ENCODE peak calls at places on chromosomes 2 and 18, in four cellular contexts. U is AG04450, D is tibial artery, X is A673. A is an unnamed sample.

GRCh38 chr2:211649331-211649730 is 889.3 kb downstream of the ERBB4 start:
- DNase-seq in U (no peak), D (no peak), X (no peak), A (no peak)

GRCh38 chr2:152176113-152176714 is 651 bp upstream of the STAM2 start:
- DNase-seq in U (no peak), D (no peak), X (no peak), A (peak)

GRCh38 chr2:38788306-38788705 is 10.3 kb downstream of the GEMIN6 start:
- DNase-seq in U (no peak), D (no peak), X (peak), A (no peak)

GRCh38 chr2:232484628-232485332 is 2.9 kb downstream of the ECEL1 start:
- DNase-seq in U (no peak), D (no peak), X (no peak), A (no peak)

GRCh38 chr2:237758165-237758564 is 40.4 kb upstream of the RBM44 start:
- DNase-seq in U (no peak), D (no peak), X (no peak), A (no peak)

GRCh38 chr18:25279133-25279532 is 72.8 kb downstream of the ZNF521 start:
- DNase-seq in U (peak), D (no peak), X (no peak), A (peak)

GRCh38 chr2:200713003-200713703 is 98.6 kb upstream of the BZW1 start:
- DNase-seq in U (peak), D (peak), X (peak), A (peak)

GRCh38 chr2:204234879-204235278 is 298.3 kb downstream of the ICOS start:
- DNase-seq in U (peak), D (no peak), X (peak), A (peak)

GRCh38 chr2:238099709-238100048 is 461 bp upstream of the ESPNL start:
- DNase-seq in U (no peak), D (no peak), X (no peak), A (no peak)

GRCh38 chr18:59631583-59632181 is 65.5 kb downstream of the CCBE1 start:
- DNase-seq in U (no peak), D (no peak), X (peak), A (no peak)

GRCh38 chr2:149861034-149861433 is 273.5 kb upstream of the MMADHC start:
- DNase-seq in U (no peak), D (no peak), X (no peak), A (no peak)

GRCh38 chr18:32175265-32175664 is 14.6 kb upstream of the MEP1B start:
- DNase-seq in U (no peak), D (no peak), X (no peak), A (no peak)

GRCh38 chr18:76432274-76432755 is 62.7 kb downstream of the ZNF516 start:
- DNase-seq in U (no peak), D (no peak), X (no peak), A (no peak)

GRCh38 chr18:55141318-55141717 is 182.1 kb upstream of the CCDC68 start:
- DNase-seq in U (no peak), D (no peak), X (no peak), A (peak)

GRCh38 chr2:150710916-150711315 is 223.4 kb upstream of the RND3 start:
- DNase-seq in U (no peak), D (no peak), X (no peak), A (no peak)

GRCh38 chr18:7452331-7452730 is 114.8 kb upstream of the PTPRM start:
- DNase-seq in U (no peak), D (peak), X (no peak), A (peak)

GRCh38 chr2:198383392-198383791 is 579.0 kb downstream of the PLCL1 start:
- DNase-seq in U (no peak), D (no peak), X (no peak), A (no peak)

GRCh38 chr2:81481994-81482368 is 1177.4 kb upstream of the LRRTM1 start:
- DNase-seq in U (no peak), D (no peak), X (no peak), A (no peak)

GRCh38 chr2:124520953-124521352 is 495.9 kb downstream of the CNTNAP5 start:
- DNase-seq in U (no peak), D (no peak), X (no peak), A (no peak)

GRCh38 chr18:26464128-26465011 is 84.0 kb downstream of the KCTD1 start:
- DNase-seq in U (no peak), D (no peak), X (no peak), A (no peak)

GRCh38 chr2:65789923-65790675 is 357.7 kb upstream of the SPRED2 start:
- DNase-seq in U (no peak), D (no peak), X (no peak), A (no peak)

GRCh38 chr2:18413794-18414396 is 146.6 kb downstream of the RDH14 start:
- DNase-seq in U (peak), D (peak), X (peak), A (peak)

GRCh38 chr2:152415811-152416210 is 80.8 kb downstream of the FMNL2 start:
- DNase-seq in U (no peak), D (no peak), X (no peak), A (no peak)

GRCh38 chr2:109260116-109260855 is 131.3 kb downstream of the SH3RF3 start:
- DNase-seq in U (no peak), D (peak), X (no peak), A (no peak)

GRCh38 chr2:233079473-233079877 is 19.3 kb downstream of the INPP5D start:
- DNase-seq in U (no peak), D (no peak), X (no peak), A (no peak)

GRCh38 chr18:76708727-76709353 is 113.5 kb upstream of the ZNF236 start:
- DNase-seq in U (no peak), D (no peak), X (no peak), A (no peak)

GRCh38 chr2:155310589-155310988 is 612.1 kb downstream of the KCNJ3 start:
- DNase-seq in U (no peak), D (no peak), X (peak), A (no peak)

GRCh38 chr18:21085579-21086161 is 25.9 kb downstream of the ROCK1 start:
- DNase-seq in U (no peak), D (no peak), X (no peak), A (no peak)

GRCh38 chr2:171958475-171958874 is 36.2 kb downstream of the HAT1 start:
- DNase-seq in U (peak), D (no peak), X (no peak), A (peak)

GRCh38 chr18:75162978-75163377 is 46.0 kb downstream of the PTGR3 start:
- DNase-seq in U (no peak), D (no peak), X (no peak), A (no peak)

GRCh38 chr2:36706021-36706328 is 9.5 kb downstream of the VIT start:
- DNase-seq in U (no peak), D (peak), X (no peak), A (no peak)

GRCh38 chr2:126639276-126639675 is 16.7 kb upstream of the GYPC start:
- DNase-seq in U (no peak), D (no peak), X (no peak), A (no peak)

GRCh38 chr18:44130365-44130942 is 550.2 kb upstream of the SETBP1 start:
- DNase-seq in U (no peak), D (no peak), X (peak), A (peak)

GRCh38 chr18:68962623-68963022 is 164.7 kb downstream of the CCDC102B start:
- DNase-seq in U (no peak), D (no peak), X (no peak), A (no peak)

GRCh38 chr2:68824831-68825230 is 46.4 kb downstream of the BMP10 start:
- DNase-seq in U (no peak), D (no peak), X (no peak), A (peak)

GRCh38 chr2:151632993-151633592 is 101.2 kb downstream of the NEB start:
- DNase-seq in U (no peak), D (no peak), X (peak), A (no peak)

GRCh38 chr18:58280159-58280540 is 236.1 kb downstream of the NEDD4L start:
- DNase-seq in U (no peak), D (no peak), X (no peak), A (no peak)

GRCh38 chr2:224034027-224034426 is 5.1 kb downstream of the SERPINE2 start:
- DNase-seq in U (no peak), D (no peak), X (no peak), A (no peak)
- H3K4me3 ChIP-seq in U (no peak), D (no peak), X (no peak), A (no peak)

GRCh38 chr18:9930299-9930884 is 16.6 kb downstream of the VAPA start:
- DNase-seq in U (no peak), D (no peak), X (no peak), A (no peak)

GRCh38 chr18:9931679-9932078 is 17.9 kb downstream of the VAPA start:
- DNase-seq in U (no peak), D (no peak), X (no peak), A (no peak)

GRCh38 chr18:9934274-9934673 is 20.5 kb downstream of the VAPA start:
- DNase-seq in U (no peak), D (no peak), X (no peak), A (no peak)

GRCh38 chr18:9931146-9931545 is 17.3 kb downstream of the VAPA start:
- DNase-seq in U (no peak), D (no peak), X (no peak), A (no peak)

GRCh38 chr18:9933865-9934264 is 20.0 kb downstream of the VAPA start:
- DNase-seq in U (no peak), D (no peak), X (no peak), A (no peak)
- H3K27ac ChIP-seq in U (no peak), D (no peak), X (peak), A (no peak)

GRCh38 chr2:20048488-20049443 is 2.7 kb downstream of the LAPTM4A start:
- DNase-seq in U (no peak), D (no peak), X (no peak), A (no peak)
- H3K4me3 ChIP-seq in U (peak), D (peak), X (peak), A (peak)

GRCh38 chr2:226079186-226079585 is 679.7 kb downstream of the NYAP2 start:
- DNase-seq in U (no peak), D (no peak), X (no peak), A (no peak)

GRCh38 chr2:226077841-226078240 is 678.3 kb downstream of the NYAP2 start:
- DNase-seq in U (no peak), D (no peak), X (no peak), A (no peak)

GRCh38 chr2:226078656-226079055 is 679.1 kb downstream of the NYAP2 start:
- DNase-seq in U (no peak), D (no peak), X (no peak), A (no peak)

GRCh38 chr2:226079677-226080076 is 680.2 kb downstream of the NYAP2 start:
- DNase-seq in U (peak), D (no peak), X (peak), A (peak)

DNA sequence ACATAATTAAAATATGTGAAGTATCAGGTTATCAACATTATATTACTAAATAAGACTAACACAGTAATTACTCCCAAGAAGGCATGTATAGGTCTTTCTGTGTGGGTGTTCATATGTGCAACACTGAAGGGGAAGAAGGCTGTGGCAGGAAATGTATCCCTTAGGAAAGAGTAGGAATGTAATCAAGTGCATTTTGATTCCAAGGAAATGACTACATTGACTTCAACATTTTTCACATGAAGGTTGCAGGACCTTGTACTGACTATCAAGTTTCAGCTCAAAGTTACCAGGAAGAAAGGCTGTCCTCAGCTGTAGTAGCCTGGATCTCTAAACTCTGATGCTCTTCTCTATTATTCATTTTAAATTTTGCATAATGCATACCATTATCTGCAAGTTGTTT is 680.8 kb downstream of the NYAP2 start:
- DNase-seq in U (peak), D (no peak), X (no peak), A (peak)
- H3K27ac ChIP-seq in U (peak), D (no peak), X (no peak), A (peak)

GRCh38 chr2:43102366-43103092 is 123.9 kb downstream of the ZFP36L2 start:
- DNase-seq in U (no peak), D (peak), X (no peak), A (no peak)
- H3K4me3 ChIP-seq in U (no peak), D (peak), X (no peak), A (no peak)

DNA sequence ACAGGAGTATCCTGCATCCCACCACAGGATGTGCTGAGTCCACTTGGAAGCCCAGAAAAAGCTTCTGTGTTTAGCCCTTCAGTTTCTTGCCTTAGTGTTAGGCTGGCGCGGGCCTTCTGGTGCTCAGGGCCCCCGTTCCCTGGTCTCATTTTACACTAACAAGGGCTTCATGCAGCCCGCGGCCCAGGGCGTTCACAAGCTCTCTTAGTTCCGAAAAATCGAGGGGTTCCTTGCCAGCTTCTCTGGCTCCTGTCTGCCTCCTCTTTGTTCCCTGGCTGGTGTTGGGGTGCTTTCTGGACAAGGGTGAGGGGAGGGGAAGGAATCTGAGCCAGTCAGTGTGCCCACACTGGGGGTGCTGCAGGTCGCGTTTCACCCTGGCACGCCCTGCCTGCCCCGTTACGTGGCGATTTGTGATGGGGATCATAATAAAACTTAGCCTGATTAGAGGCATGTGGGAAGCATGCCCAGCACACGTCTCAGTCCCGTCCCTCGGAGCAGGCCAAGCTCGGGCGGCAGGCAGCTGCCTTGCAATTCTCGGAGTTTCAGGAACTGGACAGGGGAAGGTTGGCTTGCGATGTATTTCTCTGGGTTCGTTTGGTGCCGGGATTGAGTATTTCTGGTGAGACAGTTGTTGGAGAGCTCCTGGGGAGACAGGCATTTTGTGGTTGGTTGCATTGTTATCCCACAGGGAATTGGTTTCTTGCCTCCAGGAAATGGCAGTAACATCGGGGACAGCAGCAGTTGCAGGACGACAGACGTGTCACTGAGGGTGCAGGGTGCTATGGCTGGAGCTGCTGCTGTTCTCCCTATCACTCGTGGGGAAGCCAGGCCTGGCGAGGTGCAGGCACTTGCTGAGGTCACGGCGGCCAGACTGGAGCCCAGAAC is 22.9 kb downstream of the SH3BP4 start:
- DNase-seq in U (no peak), D (no peak), X (peak), A (peak)
- H3K27ac ChIP-seq in U (peak), D (no peak), X (no peak), A (no peak)

A was measured in brain microvascular endothelial cell.